ENCODE peak calls at places on chromosomes 6 and 20, in nine cellular contexts. F, K, P, G, B, I, O, J and Y are unnamed samples. For H3K4me1, the result is how much of the 10 kb centered on the place peaks cover.

GRCh38 chr6:43391448-43392031 is 22.1 kb upstream of the ZNF318 start:
- DNase-seq in O (no peak), G (no peak), J (no peak), I (no peak), K (no peak), P (no peak), F (no peak), B (no peak), Y (no peak)

GRCh38 chr6:446418-447366 is 55.1 kb downstream of the IRF4 start:
- DNase-seq in F (no peak), P (no peak), K (peak), J (no peak), B (no peak), G (no peak), O (peak), I (no peak), Y (peak)

GRCh38 chr20:6841128-6841527 is 73.6 kb downstream of the BMP2 start:
- DNase-seq in B (no peak), O (no peak), F (no peak), P (no peak), K (no peak), I (no peak), J (no peak), G (no peak), Y (no peak)

GRCh38 chr6:382883-383420 is 8.6 kb upstream of the IRF4 start:
- DNase-seq in I (no peak), O (no peak), J (no peak), F (no peak), P (no peak), G (no peak), K (peak), B (no peak), Y (no peak)

GRCh38 chr6:148508401-148509151 is 165.9 kb downstream of the SASH1 start:
- DNase-seq in P (no peak), F (no peak), B (no peak), O (no peak), J (no peak), K (no peak), G (no peak), I (no peak), Y (no peak)

GRCh38 chr6:111377558-111378120 is 105.4 kb downstream of the REV3L start:
- DNase-seq in F (no peak), P (no peak), B (no peak), O (no peak), I (no peak), G (no peak), K (no peak), J (no peak), Y (no peak)

GRCh38 chr20:5465281-5465680 is 148.5 kb upstream of the PROKR2 start:
- DNase-seq in G (no peak), B (no peak), P (no peak), K (no peak), I (no peak), J (no peak), F (no peak), O (no peak), Y (no peak)

GRCh38 chr6:151059612-151060095 is 180.1 kb upstream of the AKAP12 start:
- DNase-seq in K (no peak), J (no peak), G (no peak), F (no peak), I (peak), B (no peak), P (no peak), O (no peak), Y (peak)

GRCh38 chr6:135953800-135954199 is 102.3 kb downstream of the PDE7B start:
- DNase-seq in J (no peak), G (no peak), K (no peak), I (no peak), O (no peak), B (no peak), F (no peak), P (no peak), Y (no peak)

GRCh38 chr6:149694926-149695325 is 23.0 kb downstream of the LATS1 start:
- DNase-seq in J (no peak), O (no peak), P (no peak), F (no peak), G (no peak), B (no peak), K (no peak), I (no peak), Y (no peak)

GRCh38 chr6:54018722-54019121 is 92.5 kb upstream of the MLIP start:
- DNase-seq in F (no peak), G (no peak), K (no peak), I (no peak), J (no peak), P (no peak), B (no peak), O (no peak), Y (no peak)

GRCh38 chr20:13261460-13262301 is 40.6 kb downstream of the ISM1 start:
- DNase-seq in F (peak), K (peak), I (peak), B (peak), G (peak), J (no peak), O (no peak), P (peak), Y (peak)

GRCh38 chr20:3765171-3765887 is 2.2 kb downstream of the ADISSP start:
- DNase-seq in F (no peak), J (no peak), O (no peak), K (no peak), G (no peak), B (no peak), P (no peak), I (no peak), Y (no peak)
- H3K4me3 ChIP-seq in F (no peak), J (no peak), O (no peak), K (no peak), G (no peak), B (no peak), P (no peak), I (no peak), Y (no peak)

GRCh38 chr6:18551228-18551627 is 164.1 kb downstream of the RNF144B start:
- DNase-seq in P (no peak), K (no peak), B (no peak), J (no peak), O (no peak), G (no peak), I (no peak), F (no peak), Y (no peak)

GRCh38 chr6:18543061-18543460 is 155.9 kb downstream of the RNF144B start:
- DNase-seq in O (no peak), G (no peak), I (no peak), B (no peak), J (no peak), K (no peak), F (no peak), P (no peak), Y (no peak)

GRCh38 chr6:18550119-18550518 is 163.0 kb downstream of the RNF144B start:
- DNase-seq in J (no peak), K (no peak), I (no peak), B (no peak), F (no peak), P (no peak), G (no peak), O (no peak), Y (no peak)

GRCh38 chr6:18545726-18546125 is 158.6 kb downstream of the RNF144B start:
- DNase-seq in K (no peak), G (no peak), J (no peak), F (no peak), P (no peak), B (no peak), I (no peak), O (no peak), Y (no peak)
- H3K4me1 ChIP-seq in K (under half), G (under half), J (under half), F (under half), P (under half), B (under half), I (under half), O (under half), Y (under half)

GRCh38 chr6:29814379-29815117 is 13.1 kb upstream of the HLA-G start:
- DNase-seq in P (no peak), K (no peak), I (no peak), B (no peak), G (no peak), J (no peak), O (no peak), F (no peak), Y (no peak)
- TF ChIP-seq POLR2A in P (no peak), K (no peak), I (no peak), B (no peak), G (no peak), J (no peak), O (no peak), F (no peak), Y (no peak)

DNA sequence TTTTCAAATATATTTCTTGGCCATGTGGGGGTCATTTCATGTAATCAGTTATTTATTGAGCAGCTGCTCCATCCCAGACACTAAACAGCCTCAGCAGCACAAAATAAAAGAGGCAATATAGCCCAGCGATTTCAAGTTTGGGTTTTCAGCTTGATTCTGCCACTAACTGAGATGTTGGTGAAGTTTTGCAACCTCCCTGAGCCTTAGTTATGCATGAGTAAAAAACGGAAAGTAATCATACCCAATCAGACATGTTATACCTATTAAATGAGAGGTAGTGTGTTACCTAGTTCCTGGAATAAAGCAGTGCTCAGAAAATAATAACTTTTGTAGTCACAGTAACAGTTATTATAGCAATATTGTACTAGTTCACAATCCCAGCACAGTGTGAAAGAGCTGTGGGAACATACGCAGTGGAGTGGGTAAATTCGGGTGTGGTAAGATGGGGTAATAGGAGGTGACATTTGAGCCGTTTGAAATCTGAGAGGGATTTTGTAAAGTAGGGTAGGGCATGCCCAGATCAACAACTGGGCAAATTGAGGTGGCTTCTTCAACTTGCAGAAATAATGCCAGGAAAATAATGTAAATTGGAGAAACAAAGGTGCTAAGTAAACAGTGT is 1.5 kb downstream of the SLC9A8 start:
- DNase-seq in O (no peak), J (no peak), B (no peak), P (peak), K (no peak), G (no peak), F (no peak), I (no peak), Y (no peak)
- H3K4me3 ChIP-seq in O (peak), J (no peak), B (no peak), P (peak), K (no peak), G (no peak), F (no peak), I (peak), Y (no peak)

GRCh38 chr20:54347216-54347833 is 128.1 kb upstream of the DOK5 start:
- DNase-seq in B (no peak), F (no peak), P (no peak), O (no peak), J (no peak), K (no peak), I (no peak), G (no peak), Y (no peak)

GRCh38 chr20:54345817-54346216 is 129.6 kb upstream of the DOK5 start:
- DNase-seq in I (no peak), B (no peak), O (no peak), F (no peak), G (no peak), K (no peak), J (no peak), P (no peak), Y (no peak)

GRCh38 chr20:54343634-54344033 is 131.8 kb upstream of the DOK5 start:
- DNase-seq in J (no peak), O (no peak), F (no peak), I (no peak), B (no peak), P (no peak), G (no peak), K (no peak), Y (no peak)

GRCh38 chr20:54345301-54345724 is 130.1 kb upstream of the DOK5 start:
- DNase-seq in J (no peak), B (no peak), P (no peak), F (no peak), O (no peak), K (no peak), I (peak), G (no peak), Y (no peak)

DNA sequence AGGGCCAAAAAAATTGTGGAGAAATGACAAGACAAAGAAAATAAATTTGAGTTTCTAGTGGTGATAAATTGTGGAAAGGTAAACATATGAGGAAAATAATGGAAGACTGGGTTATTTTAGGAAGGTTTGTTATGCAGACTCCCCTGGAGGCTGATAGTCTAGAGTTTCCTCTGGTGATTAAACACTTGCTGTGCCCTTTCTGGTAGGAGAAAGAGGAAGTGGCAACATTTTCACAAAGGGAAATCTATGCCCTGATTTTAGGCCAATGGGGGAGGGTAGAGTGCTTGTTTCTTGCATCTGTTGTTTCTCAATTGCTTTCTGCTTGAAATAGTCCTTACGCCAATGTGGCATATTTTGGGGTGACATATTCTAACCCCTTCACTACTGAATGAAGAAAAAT is 129.1 kb upstream of the DOK5 start:
- DNase-seq in B (no peak), F (no peak), K (no peak), I (no peak), P (no peak), O (no peak), J (no peak), G (no peak), Y (no peak)
- H3K4me1 ChIP-seq in B (under half), F (under half), K (under half), I (under half), P (under half), O (under half), J (under half), G (under half), Y (under half)

GRCh38 chr20:57392130-57392445 is 892 bp downstream of the RBM38 start:
- DNase-seq in O (no peak), B (no peak), F (no peak), J (no peak), I (no peak), P (no peak), K (no peak), G (no peak), Y (no peak)
- TF ChIP-seq POLR2A in O (no peak), B (no peak), F (no peak), J (no peak), I (no peak), P (no peak), K (no peak), G (no peak), Y (no peak)

GRCh38 chr6:13538600-13538999 is 35.8 kb upstream of the SIRT5 start:
- DNase-seq in F (no peak), I (no peak), P (no peak), B (no peak), K (no peak), J (no peak), O (no peak), G (no peak), Y (no peak)
- H3K4me3 ChIP-seq in F (no peak), I (no peak), P (no peak), B (no peak), K (no peak), J (no peak), O (no peak), G (no peak), Y (no peak)

DNA sequence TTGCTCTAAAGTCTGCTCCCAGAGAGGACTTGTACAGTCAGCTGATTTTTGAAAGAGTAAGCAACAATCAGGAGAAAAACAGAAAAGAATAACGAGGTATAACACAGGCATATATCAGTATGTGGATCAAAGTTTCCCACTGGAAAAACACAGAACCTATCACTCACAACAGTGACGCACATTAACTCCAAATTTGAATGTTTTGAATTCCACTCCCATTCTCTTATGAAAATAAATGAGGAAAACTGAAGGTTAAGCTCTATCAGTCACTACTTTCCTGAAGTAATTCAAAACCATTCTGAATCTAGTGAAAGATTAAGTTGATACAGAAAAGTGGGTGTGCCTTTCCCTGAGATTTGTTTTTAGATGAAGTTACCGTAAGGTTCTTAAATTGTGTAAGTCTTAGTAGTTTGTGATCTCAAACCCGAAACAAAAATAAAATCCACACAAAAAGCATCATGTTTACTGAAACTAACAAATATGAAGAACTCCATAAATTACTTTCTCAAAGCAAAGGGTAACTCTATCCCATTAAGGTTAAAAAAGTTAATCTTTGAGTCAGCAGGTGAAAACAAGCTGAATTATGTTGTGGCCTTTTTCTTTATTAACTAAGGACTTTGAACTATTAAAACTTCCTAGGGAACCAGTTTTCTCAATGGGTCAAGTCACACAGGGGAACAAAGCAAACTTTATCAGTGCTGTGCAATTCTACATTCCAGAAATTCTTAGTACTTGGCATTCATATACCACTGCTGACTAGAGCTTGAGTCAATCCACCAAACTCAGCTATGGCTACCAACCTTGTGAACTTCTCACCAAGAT is 115.7 kb downstream of the OGFRL1 start:
- DNase-seq in I (peak), K (no peak), F (no peak), J (no peak), P (no peak), O (no peak), G (peak), B (no peak), Y (no peak)
- H3K4me1 ChIP-seq in I (under half), K (under half), F (under half), J (under half), P (half or more), O (under half), G (under half), B (under half), Y (under half)